ENCODE peak calls at places on chromosomes 5 and 9, in four cellular contexts. O is mesenchymal stem cell, S is neuronal stem cell, W is H1. G is an unnamed sample. For H3K36me3, the result is how much of the 10 kb centered on the place peaks cover.

GRCh38 chr5:157820593-157821252 is 38.2 kb downstream of the CLINT1 start:
- DNase-seq in W (no peak), S (peak), O (peak), G (peak)

GRCh38 chr5:54103871-54104270 is 206.5 kb downstream of the ARL15 start:
- DNase-seq in S (no peak), W (no peak), O (no peak), G (no peak)

GRCh38 chr5:158877124-158877581 is 222.6 kb downstream of the EBF1 start:
- DNase-seq in W (no peak), O (no peak), S (no peak), G (no peak)

GRCh38 chr5:147490989-147491388 is 18.9 kb downstream of the DPYSL3 start:
- DNase-seq in O (no peak), S (no peak), W (no peak), G (no peak)

GRCh38 chr5:34832568-34832967 is 6.4 kb upstream of the TTC23L start:
- DNase-seq in W (no peak), S (no peak), O (no peak), G (no peak)

GRCh38 chr9:13351768-13352386 is 72.4 kb upstream of the MPDZ start:
- DNase-seq in W (no peak), O (peak), S (peak), G (peak)

GRCh38 chr5:147780924-147781530 is 1.5 kb downstream of the JAKMIP2 start:
- DNase-seq in O (no peak), W (no peak), S (peak), G (no peak)

GRCh38 chr5:38783011-38783551 is 62.7 kb upstream of the OSMR start:
- DNase-seq in O (peak), S (no peak), W (no peak), G (peak)

GRCh38 chr9:114138537-114138936 is 16.8 kb upstream of the COL27A1 start:
- DNase-seq in W (no peak), S (no peak), O (no peak), G (peak)

GRCh38 chr5:139397921-139398320 is 3.0 kb upstream of the PROB1 start:
- DNase-seq in W (no peak), S (no peak), O (no peak), G (no peak)

GRCh38 chr5:122129332-122129731 is at the start of gene ZNF474:
- DNase-seq in S (peak), O (peak), W (no peak), G (peak)
- H2BK12ac ChIP-seq in S (no peak), O (no peak), W (no peak), G (no peak)

GRCh38 chr5:1343315-1343751 is 1.6 kb downstream of the CLPTM1L start:
- DNase-seq in W (no peak), O (peak), S (no peak), G (no peak)
- H3K36me3 ChIP-seq in W (under half), O (under half), S (under half), G (under half)

DNA sequence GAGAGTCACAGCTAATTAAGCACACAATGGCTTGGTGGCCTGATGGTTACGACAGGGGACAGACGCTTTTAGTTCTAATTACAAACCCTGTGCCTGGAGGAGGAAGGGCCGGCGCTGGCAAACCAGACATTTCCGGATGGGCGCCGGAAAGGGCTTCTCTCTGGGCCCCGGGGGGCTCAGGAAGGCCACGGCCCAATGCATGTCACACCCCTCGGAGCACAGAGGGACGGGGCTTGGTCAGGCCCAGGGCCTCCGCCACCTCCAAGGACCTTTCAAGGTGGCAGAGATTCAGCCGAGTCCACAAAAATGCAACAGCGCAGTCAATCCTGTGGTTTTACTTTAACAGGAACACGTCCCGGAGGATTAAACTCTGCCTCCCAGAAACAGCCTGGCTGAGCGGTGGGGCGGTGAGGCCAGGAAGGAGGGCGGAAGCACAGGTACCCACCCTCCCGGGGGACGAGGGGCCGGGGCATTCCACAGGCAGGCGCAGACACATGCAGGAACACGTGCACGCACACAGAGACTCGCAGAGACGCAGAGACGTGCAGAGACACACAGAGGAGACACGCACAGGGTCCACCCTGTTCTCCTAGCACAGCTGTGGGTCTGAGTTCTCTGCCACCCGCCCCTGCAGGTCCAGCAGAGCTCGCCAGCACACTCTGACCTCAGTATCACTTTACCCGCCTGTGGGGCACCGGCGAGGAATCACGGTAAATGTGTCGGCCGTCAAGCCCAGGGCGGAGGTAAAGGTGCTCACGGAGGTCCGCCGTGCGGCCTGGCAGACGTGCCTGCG is 23.0 kb downstream of the SLC9A3 start:
- DNase-seq in W (no peak), S (no peak), O (no peak), G (no peak)
- H3K14ac ChIP-seq in W (no peak), S (peak), O (no peak), G (no peak)

DNA sequence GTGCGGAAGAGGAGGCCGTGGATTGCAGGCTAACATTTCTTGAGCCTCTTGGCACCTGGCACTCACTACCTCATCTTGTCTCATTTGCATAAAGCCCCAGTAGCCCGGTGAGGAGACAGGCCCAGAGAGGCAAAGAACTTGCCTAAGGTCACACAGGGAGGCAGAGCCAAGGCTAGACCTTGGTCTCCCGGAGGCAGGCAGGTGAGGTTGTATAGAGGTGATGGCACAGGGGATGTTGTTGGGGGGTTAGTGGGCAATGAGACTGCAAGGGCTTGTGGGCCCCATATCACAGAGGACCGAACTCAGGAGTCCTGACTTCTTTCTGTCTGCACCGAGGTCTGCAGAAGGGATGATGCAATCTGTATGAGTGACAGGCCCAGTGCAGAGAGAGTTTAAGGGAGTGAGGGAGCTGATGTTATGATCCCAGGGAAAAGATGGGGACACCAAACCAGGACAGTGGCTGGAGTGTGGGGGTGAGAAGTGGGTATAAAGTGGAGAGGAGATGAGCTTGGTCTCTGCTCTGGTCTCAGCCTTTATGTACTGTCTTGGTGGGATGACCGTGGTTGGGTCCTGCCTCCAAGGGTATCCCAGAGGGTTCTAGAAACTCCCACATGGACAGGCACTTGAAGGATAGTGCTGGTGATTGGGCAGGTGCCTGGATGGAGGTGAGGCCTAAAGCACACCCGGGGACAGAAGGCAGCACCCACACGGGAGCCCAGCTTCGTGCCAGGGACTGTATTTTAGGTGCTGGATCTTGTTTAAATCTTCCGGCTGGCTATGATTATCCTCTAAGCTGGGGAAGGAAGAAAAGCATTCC is 21.8 kb downstream of the GSN start:
- DNase-seq in S (no peak), O (no peak), W (no peak), G (no peak)
- H2BK12ac ChIP-seq in S (peak), O (peak), W (peak), G (peak)

DNA sequence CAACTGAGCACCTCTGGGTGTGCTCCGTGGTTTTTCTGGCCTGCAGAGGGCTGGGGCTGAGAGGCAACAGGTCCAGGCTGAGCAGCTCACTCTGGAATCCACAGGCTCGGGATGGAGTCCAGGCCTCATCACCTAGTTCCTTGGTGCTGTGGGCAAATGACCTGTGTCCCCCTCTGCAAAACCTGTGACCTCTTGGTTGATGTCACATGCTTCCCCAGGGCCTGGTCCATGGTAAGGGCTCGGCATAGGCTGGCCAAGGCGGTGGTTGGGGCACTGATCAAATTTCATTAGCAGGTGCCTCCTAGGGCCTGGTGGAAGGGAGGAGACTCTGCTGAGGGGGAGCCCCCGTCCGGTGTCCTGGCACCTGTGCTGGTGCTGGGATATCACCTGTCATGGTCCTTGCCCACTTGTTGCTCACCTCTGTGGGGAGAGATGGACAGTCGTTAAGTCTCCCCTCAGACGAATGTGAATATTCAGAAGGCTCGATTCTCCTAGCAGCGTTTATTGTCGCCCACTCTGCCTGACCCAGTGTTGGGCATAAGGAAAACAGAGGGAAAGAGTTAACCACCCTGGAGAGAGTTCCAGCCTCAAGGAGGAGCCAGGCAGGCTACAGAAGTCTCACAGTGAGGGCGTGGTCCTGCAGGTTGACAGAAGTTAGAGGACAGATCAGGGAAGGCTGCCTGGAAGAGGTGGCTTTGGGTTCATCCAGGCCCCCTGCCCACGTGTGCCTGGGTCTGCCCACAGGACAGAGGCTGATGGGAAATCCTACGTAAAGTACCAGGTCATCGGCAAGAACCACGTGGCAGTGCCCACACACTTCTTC is 3.5 kb downstream of the ENDOG start:
- DNase-seq in W (no peak), S (no peak), O (no peak), G (no peak)
- H3K36me3 ChIP-seq in W (under half), S (under half), O (half or more), G (half or more)

GRCh38 chr5:16880547-16880946 is 55.5 kb downstream of the MYO10 start:
- DNase-seq in W (no peak), O (no peak), S (no peak), G (no peak)

GRCh38 chr5:16879650-16880049 is 56.4 kb downstream of the MYO10 start:
- DNase-seq in W (no peak), S (no peak), O (no peak), G (no peak)

GRCh38 chr5:16881253-16881652 is 54.8 kb downstream of the MYO10 start:
- DNase-seq in W (no peak), O (no peak), S (no peak), G (no peak)

GRCh38 chr5:16877267-16877935 is 58.7 kb downstream of the MYO10 start:
- DNase-seq in O (peak), S (no peak), W (no peak), G (no peak)

GRCh38 chr5:16879191-16879590 is 56.9 kb downstream of the MYO10 start:
- DNase-seq in S (no peak), O (no peak), W (no peak), G (no peak)
- H3K14ac ChIP-seq in S (no peak), O (no peak), W (no peak), G (no peak)

GRCh38 chr9:103371152-103371551 is 376.0 kb downstream of the CYLC2 start:
- DNase-seq in O (no peak), W (no peak), S (no peak), G (no peak)
- H2BK12ac ChIP-seq in O (no peak), W (no peak), S (no peak), G (no peak)

G was measured in trophoblast cell.